ENCODE peak calls at places on chromosomes 2 and 18, in ten cellular contexts. Q is HFFc6, G is GM23338, Z is epithelial cell of proximal tubule, M is neural progenitor cell, U is AG09309, A is endothelial cell of umbilical vein, R is endothelial cell, C is thyroid gland, D is left ventricle myocardium inferior. P is an unnamed sample.

GRCh38 chr2:126808929-126809328 is 89.8 kb upstream of the TEX51 start:
- DNase-seq in R (no peak), A (no peak), D (no peak), U (no peak), Q (no peak), Z (no peak), C (no peak), M (peak), G (peak), P (no peak)

GRCh38 chr2:226979004-226979403 is 143.2 kb downstream of the RHBDD1 start:
- DNase-seq in C (no peak), Q (no peak), A (no peak), D (no peak), M (peak), Z (no peak), U (no peak), R (no peak), G (peak), P (no peak)

GRCh38 chr2:70111752-70112591 is 24.7 kb downstream of the PCBP1 start:
- DNase-seq in R (no peak), M (no peak), Q (peak), U (no peak), G (no peak), A (no peak), C (no peak), D (no peak), Z (no peak), P (no peak)

GRCh38 chr2:227031379-227031778 is 132.6 kb downstream of the COL4A4 start:
- DNase-seq in D (no peak), U (no peak), A (no peak), Q (no peak), M (no peak), C (no peak), Z (no peak), R (no peak), G (no peak), P (no peak)

GRCh38 chr2:159459279-159459678 is 157.1 kb downstream of the BAZ2B start:
- DNase-seq in C (no peak), R (no peak), Q (no peak), A (no peak), U (no peak), D (no peak), M (no peak), Z (no peak), G (no peak), P (no peak)

GRCh38 chr18:46632401-46633089 is 24.5 kb downstream of the LOXHD1 start:
- DNase-seq in G (no peak), M (no peak), D (no peak), Q (peak), A (no peak), C (no peak), Z (peak), U (no peak), R (no peak), P (peak)

GRCh38 chr2:118457956-118458355 is 369.7 kb downstream of the INSIG2 start:
- DNase-seq in Z (no peak), U (no peak), C (no peak), Q (no peak), R (no peak), G (no peak), A (no peak), M (no peak), D (no peak), P (no peak)

GRCh38 chr2:144014108-144014507 is 505.8 kb downstream of the ZEB2 start:
- DNase-seq in R (no peak), C (no peak), A (no peak), M (no peak), Q (no peak), G (no peak), D (no peak), Z (no peak), U (no peak), P (peak)

GRCh38 chr2:119429225-119430000 is 2.2 kb upstream of the TMEM37 start:
- DNase-seq in Q (no peak), R (no peak), Z (no peak), U (no peak), M (no peak), C (peak), A (no peak), D (no peak), G (no peak), P (no peak)

GRCh38 chr2:218257390-218257981 is 3.3 kb upstream of the GPBAR1 start:
- DNase-seq in D (no peak), M (peak), Q (no peak), U (no peak), A (peak), C (no peak), G (peak), Z (no peak), R (peak), P (peak)

GRCh38 chr2:78999410-78999809 is 26.1 kb upstream of the REG3G start:
- DNase-seq in D (no peak), Z (no peak), A (peak), M (peak), G (peak), U (no peak), Q (peak), C (no peak), R (no peak), P (peak)

GRCh38 chr2:176699098-176699497 is 429.9 kb downstream of the MTX2 start:
- DNase-seq in M (no peak), U (no peak), R (no peak), C (no peak), Q (no peak), D (no peak), Z (no peak), G (no peak), A (no peak), P (no peak)

GRCh38 chr18:68915066-68915465 is 117.2 kb downstream of the CCDC102B start:
- DNase-seq in D (no peak), C (no peak), M (no peak), G (no peak), R (no peak), A (no peak), U (no peak), Z (no peak), Q (no peak), P (no peak)

GRCh38 chr2:203886579-203887230 is 19.1 kb downstream of the CTLA4 start:
- DNase-seq in M (no peak), D (no peak), A (no peak), Q (no peak), G (no peak), Z (no peak), U (no peak), C (no peak), R (no peak), P (peak)

GRCh38 chr2:121565389-121566250 is 34.9 kb downstream of the RNU4ATAC start:
- DNase-seq in C (no peak), A (no peak), Z (no peak), R (no peak), M (no peak), Q (no peak), U (no peak), G (no peak), D (no peak), P (no peak)

GRCh38 chr18:63158676-63159291 is 160.8 kb downstream of the BCL2 start:
- DNase-seq in C (no peak), A (no peak), D (no peak), Z (no peak), R (no peak), G (no peak), Q (no peak), M (no peak), U (no peak), P (no peak)

GRCh38 chr2:156343096-156343939 is 10.8 kb upstream of the NR4A2 start:
- DNase-seq in C (no peak), G (no peak), Q (no peak), U (no peak), D (no peak), R (no peak), A (no peak), Z (no peak), M (no peak), P (peak)

GRCh38 chr2:68330691-68331090 is 10.9 kb upstream of the CNRIP1 start:
- DNase-seq in U (no peak), Z (no peak), G (no peak), Q (no peak), R (no peak), C (no peak), M (no peak), D (no peak), A (peak), P (peak)

DNA sequence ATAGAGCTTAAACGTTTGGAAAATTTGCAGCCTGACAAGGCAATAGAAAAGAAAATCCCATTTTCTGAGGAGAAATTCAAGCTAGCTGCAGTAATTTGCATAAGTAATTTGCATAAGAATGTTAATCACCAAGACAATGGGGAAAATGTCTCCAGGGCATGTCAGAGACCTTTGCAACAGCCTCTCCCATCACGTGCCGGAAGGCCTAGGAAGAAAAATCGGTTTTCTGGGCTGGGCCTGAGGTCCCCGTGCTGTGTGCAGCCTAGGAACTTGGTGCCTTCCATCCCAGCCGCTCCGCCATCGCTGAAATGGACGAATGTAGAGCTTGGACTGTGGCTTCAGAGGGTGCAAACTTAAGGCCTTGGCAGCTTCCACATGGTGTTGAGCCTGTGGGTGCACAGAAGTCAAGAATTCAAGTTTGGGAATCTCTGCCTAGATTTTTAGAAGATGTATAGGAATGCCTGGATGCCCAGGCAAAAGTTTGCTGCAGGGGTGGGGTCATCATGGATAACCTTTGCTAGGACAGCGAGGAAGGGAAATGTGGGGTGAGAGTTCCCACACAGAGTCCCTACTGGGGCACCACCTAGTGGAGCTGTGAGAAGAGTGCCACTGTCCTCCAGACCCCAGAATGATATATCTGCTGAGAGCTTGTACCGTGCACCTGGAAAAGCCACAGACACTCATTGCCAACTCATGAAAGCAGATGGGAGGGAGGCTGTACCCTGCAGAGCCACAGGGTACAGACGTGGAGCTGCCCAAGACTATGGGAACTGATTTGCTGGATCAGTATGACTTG is 164.6 kb downstream of the GULP1 start:
- DNase-seq in Q (no peak), G (peak), Z (no peak), A (no peak), D (no peak), M (peak), U (no peak), R (no peak), C (no peak), P (peak)
- TF ChIP-seq CTCF in Q (peak), G (peak), Z (peak), A (peak), D (no peak), M (peak), U (peak), R (no peak), C (no peak), P (peak)

GRCh38 chr2:205879362-205879761 is 197.1 kb downstream of the NRP2 start:
- DNase-seq in Q (no peak), C (no peak), G (no peak), Z (no peak), M (peak), R (no peak), D (no peak), U (no peak), A (no peak), P (no peak)
- TF ChIP-seq CTCF in Q (no peak), C (no peak), G (no peak), Z (no peak), M (no peak), R (no peak), D (no peak), U (no peak), A (no peak), P (no peak)

DNA sequence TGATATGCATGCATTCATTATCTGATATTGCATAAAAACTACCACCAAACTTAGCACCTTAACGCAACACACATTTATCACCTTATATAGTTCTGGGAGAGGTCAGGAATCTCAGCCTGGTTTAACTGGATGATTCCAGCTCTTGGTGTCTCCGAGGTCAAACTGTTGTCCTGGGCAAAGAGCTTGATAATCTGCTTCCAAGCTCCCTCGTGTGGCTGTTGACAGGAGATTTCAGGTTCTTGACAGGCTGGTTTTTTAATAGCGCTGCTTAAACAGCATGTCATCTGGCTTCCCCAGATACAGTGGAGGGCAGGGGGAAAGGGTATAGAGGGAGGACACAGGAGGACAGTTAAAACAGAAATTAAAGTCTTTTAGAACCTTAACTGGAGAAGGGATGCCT is 785.0 kb downstream of the CNTNAP5 start:
- DNase-seq in M (peak), D (peak), C (peak), R (peak), A (no peak), G (peak), Z (peak), Q (no peak), U (no peak), P (peak)
- TF ChIP-seq CTCF in M (peak), D (peak), C (no peak), R (peak), A (no peak), G (peak), Z (peak), Q (no peak), U (no peak), P (peak)

DNA sequence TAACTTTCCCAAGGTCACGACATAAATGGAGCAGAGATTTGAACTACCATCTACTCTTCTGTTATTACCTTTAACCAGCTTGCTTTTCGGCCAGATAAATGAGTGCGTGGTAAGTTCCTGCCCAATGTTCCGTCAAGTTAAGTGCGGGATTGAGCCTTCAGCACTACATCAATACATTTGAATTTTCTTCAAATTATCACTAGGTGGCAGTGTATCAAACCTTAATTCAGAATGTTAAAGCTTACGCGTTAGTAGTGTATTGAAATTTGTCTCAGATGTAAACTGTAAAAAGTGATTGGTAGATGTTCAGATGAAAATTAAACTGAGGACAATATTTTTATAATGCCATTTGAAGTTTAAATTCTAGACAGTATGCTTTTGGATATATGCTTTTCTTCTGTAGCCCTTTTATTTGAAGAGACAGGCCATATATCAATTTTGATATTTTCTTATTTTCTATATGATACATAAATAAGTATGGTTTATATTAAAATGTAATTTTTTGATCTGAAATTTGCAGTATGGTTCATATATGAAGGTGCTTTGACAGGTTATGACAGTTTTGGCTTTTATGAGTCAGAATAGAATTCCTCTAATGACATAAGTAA is 681.3 kb downstream of the ADCYAP1 start:
- DNase-seq in C (no peak), A (peak), D (no peak), G (peak), Q (peak), M (peak), U (peak), Z (peak), R (no peak), P (peak)
- TF ChIP-seq CTCF in C (no peak), A (no peak), D (peak), G (peak), Q (peak), M (peak), U (peak), Z (peak), R (peak), P (peak)

DNA sequence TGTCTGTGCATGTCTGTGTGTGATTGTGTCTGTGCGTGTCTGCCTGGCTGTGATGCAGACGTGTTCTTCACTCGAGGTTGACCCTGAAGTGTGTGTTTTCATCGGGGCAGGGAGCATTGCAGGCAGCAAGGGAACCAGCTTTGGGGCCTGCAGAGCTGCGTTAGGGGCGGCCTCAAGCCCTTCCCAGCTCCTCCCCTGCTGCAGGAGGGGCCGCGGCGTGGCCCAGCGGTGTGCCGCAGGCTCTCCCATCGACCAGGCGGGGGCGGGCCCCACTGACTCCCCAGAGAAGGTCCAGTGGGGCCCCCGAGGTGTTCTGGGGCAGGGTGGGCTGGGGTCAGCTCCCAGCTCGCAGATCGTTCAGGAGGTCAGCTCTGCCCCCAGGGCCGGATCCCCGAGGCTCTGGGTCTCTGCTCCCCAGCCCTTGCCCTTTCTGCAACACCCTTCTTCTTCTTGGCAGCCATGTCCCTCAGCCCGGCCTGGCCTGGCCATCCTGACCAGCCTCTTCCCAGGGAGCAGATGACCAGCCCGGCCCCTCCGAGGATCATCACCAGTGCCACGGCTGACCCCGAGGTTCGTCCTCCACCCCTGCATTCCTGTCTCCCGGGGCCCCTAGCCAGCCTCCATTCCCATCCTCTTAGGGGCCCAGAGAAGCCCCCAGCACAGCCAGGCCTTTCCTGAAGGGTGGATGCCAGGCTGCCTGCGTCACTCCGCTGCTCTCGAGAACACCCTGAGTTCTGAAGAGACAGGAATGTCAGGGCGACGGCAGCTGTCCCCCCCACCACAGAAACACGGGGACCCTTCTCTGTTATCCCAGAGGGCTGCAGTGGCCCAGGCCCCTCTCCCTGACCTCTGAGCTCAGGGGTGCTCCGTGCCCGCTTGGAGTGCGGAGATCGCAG is 11.1 kb upstream of the KLHL30 start:
- DNase-seq in Z (no peak), Q (peak), U (no peak), A (no peak), G (no peak), M (peak), D (no peak), R (no peak), C (peak), P (no peak)
- TF ChIP-seq CTCF in Z (no peak), Q (peak), U (no peak), A (no peak), G (peak), M (no peak), D (no peak), R (no peak), C (no peak), P (no peak)

GRCh38 chr18:2814928-2815327 is 31.9 kb upstream of the EMILIN2 start:
- DNase-seq in D (no peak), R (no peak), G (no peak), Z (no peak), M (no peak), Q (no peak), C (no peak), U (no peak), A (no peak), P (no peak)

GRCh38 chr18:2805970-2806943 is 40.5 kb upstream of the EMILIN2 start:
- DNase-seq in C (no peak), M (peak), Z (no peak), A (peak), G (no peak), Q (peak), R (no peak), U (no peak), D (no peak), P (peak)

DNA sequence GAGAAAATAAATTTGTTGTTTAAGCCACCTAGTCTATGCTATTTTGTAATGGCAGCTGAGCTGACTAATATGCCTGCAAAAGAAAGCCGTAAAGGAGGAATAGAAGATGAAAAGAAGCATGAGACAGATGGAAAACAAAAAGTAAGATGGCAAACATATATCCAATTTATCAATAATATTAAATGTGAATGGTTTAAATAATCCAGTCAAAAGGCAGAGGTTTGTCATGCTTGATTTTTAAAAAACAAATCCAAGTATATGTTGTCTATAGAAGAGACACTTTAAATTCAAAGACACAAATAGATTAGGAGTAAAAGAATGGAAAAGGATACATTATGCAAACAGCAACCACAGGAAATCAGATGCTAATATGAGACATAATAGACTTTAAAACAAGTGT is 35.4 kb upstream of the EMILIN2 start:
- DNase-seq in C (no peak), A (no peak), Z (no peak), M (no peak), D (no peak), R (no peak), Q (no peak), U (no peak), G (no peak), P (no peak)
- TF ChIP-seq CTCF in C (no peak), A (no peak), Z (no peak), M (no peak), D (no peak), R (no peak), Q (no peak), U (no peak), G (no peak), P (no peak)